ENCODE peak calls at places on chromosome 10, in seven cellular contexts. S is AG09309; J is cardiac muscle cell; T is CD4-positive, alpha-beta T cell; N is heart left ventricle; D is GM10248; P is AG09319. U is an unnamed sample.

GRCh38 chr10:118960166-118961090 is 69.1 kb upstream of the NANOS1 start:
- DNase-seq in D (no peak), N (no peak), J (no peak), T (no peak), S (no peak), P (no peak), U (no peak)

GRCh38 chr10:110788620-110789385 is 82.9 kb upstream of the PDCD4 start:
- DNase-seq in P (no peak), D (no peak), S (no peak), J (no peak), T (no peak), N (no peak), U (no peak)

GRCh38 chr10:120422459-120422858 is 34.6 kb upstream of the PLPP4 start:
- DNase-seq in J (no peak), D (no peak), P (peak), T (no peak), S (peak), N (no peak), U (no peak)

GRCh38 chr10:27258838-27259532 is 18.4 kb upstream of the ACBD5 start:
- DNase-seq in D (peak), T (no peak), J (peak), N (peak), S (no peak), P (no peak), U (no peak)

GRCh38 chr10:94218496-94219183 is 144.1 kb downstream of the NOC3L start:
- DNase-seq in N (no peak), P (no peak), D (no peak), J (no peak), T (no peak), S (no peak), U (no peak)

GRCh38 chr10:61784354-61785131 is 117.0 kb upstream of the ARID5B start:
- DNase-seq in D (no peak), N (no peak), P (no peak), J (no peak), S (no peak), T (no peak), U (no peak)

GRCh38 chr10:68406111-68406814 is 814 bp downstream of the RUFY2 start:
- DNase-seq in J (peak), P (peak), D (peak), T (peak), S (peak), N (peak), U (peak)

GRCh38 chr10:86655596-86655995 is 1.2 kb downstream of the OPN4 start:
- DNase-seq in D (no peak), N (no peak), J (no peak), P (no peak), S (no peak), T (no peak), U (no peak)

GRCh38 chr10:6516277-6516676 is 63.8 kb downstream of the PRKCQ start:
- DNase-seq in P (no peak), S (no peak), N (no peak), T (no peak), J (peak), D (no peak), U (no peak)

GRCh38 chr10:124498071-124498470 is 36.4 kb downstream of the LHPP start:
- DNase-seq in T (no peak), N (no peak), P (no peak), D (no peak), S (no peak), J (no peak), U (no peak)

DNA sequence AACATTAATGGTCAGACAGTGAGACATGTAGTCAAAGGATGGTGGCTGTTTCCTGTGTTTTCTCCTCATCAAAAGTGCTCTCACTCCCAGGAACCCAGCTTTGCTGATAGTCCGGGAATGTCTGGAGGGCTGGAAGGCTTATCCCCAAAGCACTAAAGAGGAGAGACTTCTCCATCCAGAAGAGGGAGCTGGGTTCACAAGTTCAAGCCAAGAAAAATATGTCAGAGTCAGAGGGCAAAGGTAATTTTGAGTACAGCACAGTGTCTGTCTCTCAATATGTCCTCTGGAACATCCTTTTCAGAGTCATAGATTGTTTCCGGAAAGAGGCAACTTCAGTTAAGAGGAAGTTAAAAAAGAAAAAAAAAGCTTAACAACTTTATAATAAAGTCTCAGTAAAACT is 281.5 kb upstream of the PHYHIPL start:
- DNase-seq in T (no peak), D (no peak), P (no peak), S (no peak), N (peak), J (peak), U (no peak)
- TF ChIP-seq CTCF in T (no peak), D (no peak), P (no peak), S (no peak), N (no peak), J (peak), U (no peak)

GRCh38 chr10:101029520-101030309 is 1.2 kb downstream of the PDZD7 start:
- DNase-seq in P (no peak), N (no peak), J (peak), D (no peak), S (no peak), T (no peak), U (no peak)
- TF ChIP-seq CTCF in P (no peak), N (no peak), J (peak), D (no peak), S (no peak), T (no peak), U (no peak)

DNA sequence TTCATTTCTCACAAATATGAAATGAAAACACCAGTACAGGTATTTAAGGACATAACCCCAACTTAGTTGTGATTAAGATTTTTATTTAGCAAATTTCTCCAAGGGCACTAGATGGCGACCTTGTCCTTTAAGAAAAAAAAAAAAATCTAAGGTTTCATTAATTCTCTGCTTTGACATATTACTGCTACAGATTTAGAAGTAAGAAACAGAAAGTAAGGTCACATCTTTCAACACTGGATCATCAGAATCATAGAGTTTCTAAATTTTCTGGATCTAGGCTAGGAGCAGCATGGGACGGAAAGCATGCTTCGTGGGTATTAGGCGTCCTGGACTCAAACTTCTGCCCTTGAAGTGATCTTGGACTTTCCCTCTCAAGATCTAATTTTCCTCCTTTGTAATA is 85.5 kb upstream of the PRKG1 start:
- DNase-seq in J (no peak), N (no peak), S (no peak), T (no peak), D (no peak), P (no peak), U (no peak)
- TF ChIP-seq CTCF in J (peak), N (peak), S (peak), T (peak), D (peak), P (peak), U (peak)

DNA sequence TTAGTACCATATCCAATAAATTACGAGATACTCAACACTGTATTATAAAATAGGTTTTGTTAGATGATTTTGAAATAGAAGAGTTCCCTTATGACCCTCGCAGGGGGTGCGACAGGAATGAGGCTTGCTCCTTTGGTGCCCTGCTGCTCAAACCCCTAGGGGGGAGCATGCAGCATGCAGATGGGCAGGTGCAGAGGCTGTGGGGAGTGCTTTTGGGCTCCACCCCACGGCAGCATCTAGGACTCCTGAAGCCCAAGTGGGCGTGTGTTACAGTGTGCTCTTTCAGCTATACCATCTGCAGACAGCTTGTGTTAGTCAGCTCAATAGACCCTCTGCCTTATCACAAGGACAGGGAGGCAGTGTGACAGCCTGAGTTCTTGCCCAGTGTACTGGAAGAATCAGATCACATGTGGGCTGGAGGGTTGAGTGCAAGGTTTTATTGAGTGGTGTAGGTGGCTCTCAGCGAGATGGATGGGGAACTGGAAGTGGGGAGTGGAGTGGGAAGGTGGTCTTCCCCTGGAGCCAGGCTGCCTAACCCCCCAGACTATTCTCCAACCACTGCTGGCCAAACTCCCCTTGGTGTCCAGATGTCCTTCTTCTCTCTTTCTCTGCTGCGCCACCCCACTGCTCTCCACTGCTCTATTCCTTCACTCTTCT is 3.1 kb upstream of the MRC1 start:
- DNase-seq in P (no peak), D (no peak), J (peak), N (no peak), S (no peak), T (no peak), U (no peak)
- TF ChIP-seq CTCF in P (no peak), D (no peak), J (no peak), N (no peak), S (no peak), T (no peak), U (peak)

DNA sequence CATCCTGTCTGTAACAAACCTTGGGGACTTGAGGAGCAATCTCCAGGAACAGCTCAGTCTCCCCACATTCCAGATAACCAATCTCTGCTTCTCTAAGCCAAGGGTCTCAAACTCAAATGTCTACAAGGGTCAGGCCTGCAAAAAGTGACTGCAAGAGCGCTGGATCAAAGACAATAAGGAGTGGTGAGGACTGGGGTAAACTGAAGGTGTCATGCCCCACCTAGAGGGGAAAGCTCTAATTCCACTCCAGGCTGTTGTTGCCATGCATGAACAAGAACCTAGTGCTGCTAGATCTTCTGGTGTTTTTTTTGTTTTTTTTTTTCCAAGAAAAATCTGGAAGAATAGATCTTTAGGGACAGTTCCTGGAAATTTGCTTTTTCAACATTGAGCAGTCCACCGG is 117.9 kb upstream of the MACROH2A2 start:
- DNase-seq in J (no peak), T (no peak), D (no peak), N (no peak), S (no peak), P (no peak), U (no peak)
- TF ChIP-seq CTCF in J (peak), T (no peak), D (no peak), N (no peak), S (peak), P (no peak), U (peak)

GRCh38 chr10:117425908-117426566 is 50.8 kb upstream of the PDZD8 start:
- DNase-seq in D (peak), T (no peak), N (no peak), J (no peak), P (no peak), S (no peak), U (no peak)

GRCh38 chr10:117429644-117430043 is 54.4 kb upstream of the PDZD8 start:
- DNase-seq in D (no peak), S (no peak), T (no peak), N (no peak), J (no peak), P (no peak), U (no peak)

GRCh38 chr10:117432866-117433265 is 57.6 kb upstream of the PDZD8 start:
- DNase-seq in P (no peak), T (no peak), N (no peak), J (no peak), D (no peak), S (no peak), U (no peak)

DNA sequence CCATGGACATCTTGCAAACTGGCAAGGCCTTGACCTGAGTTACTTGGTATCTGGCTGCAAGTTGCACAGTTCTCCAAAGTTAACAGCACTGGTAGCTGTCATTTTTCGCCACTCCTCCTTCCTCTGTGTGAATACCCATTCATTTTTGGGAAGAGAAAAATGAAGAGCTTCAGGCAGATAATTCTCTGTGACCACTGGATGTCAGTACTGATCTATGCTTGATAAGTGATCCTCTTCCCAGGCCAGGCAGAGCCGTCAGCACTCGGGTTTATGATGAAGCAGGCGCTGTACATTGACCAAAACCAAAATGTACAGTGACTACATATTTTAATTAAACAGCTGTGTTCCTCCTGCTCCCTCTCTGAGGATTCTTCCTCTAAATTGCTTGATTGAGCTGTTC is 55.9 kb upstream of the PDZD8 start:
- DNase-seq in T (no peak), S (no peak), P (no peak), J (no peak), D (no peak), N (no peak), U (no peak)
- TF ChIP-seq CTCF in T (no peak), S (peak), P (peak), J (no peak), D (no peak), N (no peak), U (no peak)

DNA sequence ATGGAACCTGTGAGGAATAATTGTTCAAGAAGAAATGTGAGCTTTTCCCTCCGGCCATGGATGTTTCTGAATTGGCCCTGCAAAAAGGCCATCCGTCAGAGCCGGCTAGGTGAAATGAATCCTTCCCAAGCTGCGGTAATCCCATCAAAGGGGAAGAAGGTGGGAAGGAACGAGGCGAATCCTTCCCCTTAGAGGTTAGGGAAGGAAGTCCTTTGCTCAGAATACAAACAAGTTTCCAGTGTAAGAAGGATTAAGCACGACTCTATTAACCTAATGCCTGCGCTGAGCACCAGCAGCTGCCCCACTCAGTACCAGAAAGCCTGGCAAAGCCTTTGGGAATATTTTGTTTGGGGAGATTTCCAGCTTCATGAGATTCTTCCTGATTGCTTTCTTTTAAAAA is 42.8 kb downstream of the CLRN3 start:
- DNase-seq in J (no peak), D (no peak), T (no peak), P (no peak), S (no peak), N (no peak), U (no peak)
- TF ChIP-seq CTCF in J (no peak), D (no peak), T (no peak), P (no peak), S (no peak), N (no peak), U (no peak)